ENCODE peak calls at places on chromosomes 12 and 14, in seven cellular contexts. A is CD4-positive, CD25-positive, alpha-beta regulatory T cell; B is activated CD4-positive, CD25-positive, alpha-beta regulatory T cell treated with anti-CD3 and anti-CD28 coated beads, Interleukin-2, amount 50 U/mL, for 72 hours; Z is mesendoderm; O is GM12892; R is upper lobe of right lung; E is tibial artery. U is an unnamed sample.
A peak's percentile ranks its signal among the peaks of the same experiment; 100 is the strongest.

GRCh38 chr12:46475972-46476645 is 103.5 kb upstream of the SLC38A2 start:
- DNase-seq in A (no peak), O (no peak), Z (no peak), R (no peak), E (no peak), B (no peak), U (no peak)

GRCh38 chr14:75409425-75410205 is 18.2 kb upstream of the JDP2 start:
- DNase-seq in B (no peak), E (no peak), A (no peak), O (no peak), Z (no peak), R (no peak), U (no peak)

GRCh38 chr14:98140862-98141261 is 1131.1 kb downstream of the BCL11B start:
- DNase-seq in E (no peak), A (peak; percentile 37), R (no peak), B (no peak), Z (no peak), O (no peak), U (no peak)

GRCh38 chr14:100323942-100324307 is 786 bp downstream of the SLC25A47 start:
- DNase-seq in E (no peak), Z (no peak), B (no peak), R (no peak), O (no peak), A (no peak), U (no peak)

GRCh38 chr12:123271182-123271491 is 519 bp downstream of the CDK2AP1 start:
- DNase-seq in A (peak; percentile 72), R (peak; percentile 90), E (no peak), Z (peak; percentile 58), B (peak; percentile 81), O (peak; percentile 85), U (peak; percentile 63)

GRCh38 chr14:57209561-57209960 is 59.1 kb downstream of the EXOC5 start:
- DNase-seq in A (no peak), R (no peak), E (no peak), O (no peak), Z (no peak), B (no peak), U (no peak)

GRCh38 chr14:26984318-26985177 is 386.7 kb upstream of the NOVA1 start:
- DNase-seq in B (no peak), A (peak; percentile 10), O (no peak), Z (peak; percentile 74), E (peak; percentile 67), R (no peak), U (no peak)

GRCh38 chr12:3336606-3337311 is 154.2 kb upstream of the PRMT8 start:
- DNase-seq in A (no peak), R (peak; percentile 21), Z (no peak), E (peak; percentile 39), O (no peak), B (no peak), U (no peak)

GRCh38 chr12:111434680-111435338 is 29.1 kb downstream of the SH2B3 start:
- DNase-seq in O (no peak), B (peak; percentile 63), Z (no peak), R (no peak), A (peak; percentile 87), E (no peak), U (peak; percentile 80)

GRCh38 chr12:57198329-57198728 is 18.3 kb upstream of the NXPH4 start:
- DNase-seq in Z (no peak), A (no peak), R (no peak), O (no peak), B (no peak), E (no peak), U (no peak)

GRCh38 chr12:31234955-31235867 is 90.7 kb downstream of the SINHCAF start:
- DNase-seq in B (no peak), E (no peak), O (no peak), R (no peak), Z (peak; percentile 74), A (no peak), U (no peak)

GRCh38 chr14:101889366-101889765 is 75.0 kb upstream of the DYNC1H1 start:
- DNase-seq in R (peak; percentile 55), A (no peak), E (no peak), Z (no peak), B (no peak), O (no peak), U (no peak)

GRCh38 chr12:56469007-56469930 is 891 bp downstream of the SPRYD4 start:
- DNase-seq in A (no peak), O (no peak), B (no peak), E (no peak), R (no peak), Z (no peak), U (no peak)

GRCh38 chr14:55099741-55100140 is 29.3 kb upstream of the LGALS3 start:
- DNase-seq in E (no peak), B (no peak), Z (no peak), O (no peak), R (no peak), A (no peak), U (no peak)

GRCh38 chr12:25615119-25615518 is 62.0 kb upstream of the LMNTD1 start:
- DNase-seq in B (no peak), R (no peak), O (no peak), E (no peak), A (no peak), Z (peak; percentile 47), U (no peak)

GRCh38 chr14:20657216-20658211 is 16.0 kb upstream of the OR6S1 start:
- DNase-seq in A (peak; percentile 37), O (no peak), Z (peak; percentile 98), E (no peak), B (no peak), R (no peak), U (peak; percentile 21)

GRCh38 chr12:89357297-89357730 is 5.0 kb upstream of the DUSP6 start:
- DNase-seq in Z (peak; percentile 78), R (no peak), A (no peak), E (no peak), B (no peak), O (no peak), U (no peak)

GRCh38 chr14:71716371-71716770 is 215.9 kb upstream of the RGS6 start:
- DNase-seq in A (no peak), Z (peak; percentile 29), R (no peak), O (no peak), E (no peak), B (no peak), U (no peak)

GRCh38 chr12:120466560-120467315 is 2.8 kb downstream of the SRSF9 start:
- DNase-seq in A (peak; percentile 61), R (no peak), E (no peak), B (no peak), O (no peak), Z (peak; percentile 66), U (peak; percentile 27)

GRCh38 chr14:102949062-102949800 is 26.8 kb downstream of the AMN start:
- DNase-seq in O (no peak), B (no peak), Z (peak; percentile 27), A (peak; percentile 64), R (no peak), E (no peak), U (no peak)

GRCh38 chr12:30437044-30437443 is 258.6 kb downstream of the IPO8 start:
- DNase-seq in Z (no peak), A (no peak), E (no peak), O (no peak), B (no peak), R (no peak), U (no peak)

GRCh38 chr12:68446896-68447806 is 115.0 kb upstream of the MDM1 start:
- DNase-seq in E (no peak), A (no peak), Z (peak; percentile 72), B (no peak), O (no peak), R (no peak), U (no peak)

GRCh38 chr14:80117876-80118275 is 93.4 kb downstream of the DIO2 start:
- DNase-seq in Z (no peak), R (no peak), B (no peak), E (no peak), A (no peak), O (no peak), U (no peak)

GRCh38 chr12:104073699-104074098 is 9.4 kb downstream of the HCFC2 start:
- DNase-seq in E (no peak), B (no peak), O (no peak), Z (no peak), A (no peak), R (no peak), U (no peak)

GRCh38 chr12:56897844-56898341 is 36.3 kb downstream of the SDR9C7 start:
- DNase-seq in R (no peak), E (no peak), A (no peak), Z (no peak), O (no peak), B (no peak), U (no peak)

GRCh38 chr14:79837699-79838098 is 373.6 kb downstream of the DIO2 start:
- DNase-seq in O (no peak), E (no peak), B (no peak), A (no peak), Z (no peak), R (no peak), U (no peak)

GRCh38 chr12:53623526-53623925 is 2.7 kb downstream of the ATF7 start:
- DNase-seq in B (no peak), E (no peak), A (no peak), R (no peak), Z (no peak), O (no peak), U (no peak)

GRCh38 chr14:28756896-28757570 is 9.6 kb upstream of the FOXG1 start:
- DNase-seq in O (no peak), A (peak; percentile 13), Z (peak; percentile 74), R (no peak), B (no peak), E (no peak), U (no peak)